ENCODE peak calls at places on chromosomes 16 and 17, in five cellular contexts. K is AG10803; O is WTC11; Z is breast epithelium; T is stimulated activated naive CD4-positive, alpha-beta T cell. W is an unnamed sample.
A peak's percentile ranks its signal among the peaks of the same experiment; 100 is the strongest.

GRCh38 chr17:82333279-82334171 is at the start of gene SECTM1:
- DNase-seq in K (peak; percentile 56), O (peak; percentile 50), Z (peak; percentile 84), T (no peak), W (peak; percentile 15)

GRCh38 chr16:80993293-80993691 is 13.4 kb downstream of the CMC2 start:
- DNase-seq in K (peak; percentile 92), O (no peak), Z (no peak), T (no peak), W (peak; percentile 86)

GRCh38 chr17:63023049-63023448 is 57.0 kb downstream of the TANC2 start:
- DNase-seq in K (no peak), O (no peak), Z (no peak), T (no peak), W (no peak)

GRCh38 chr17:50524838-50525237 is 7.7 kb upstream of the EPN3 start:
- DNase-seq in K (no peak), O (no peak), Z (no peak), T (no peak), W (no peak)

GRCh38 chr16:24681793-24682192 is 47.7 kb upstream of the TNRC6A start:
- DNase-seq in K (peak; percentile 64), O (no peak), Z (no peak), T (no peak), W (peak; percentile 84)

GRCh38 chr16:66661210-66661560 is 35.4 kb downstream of the CMTM4 start:
- DNase-seq in K (no peak), O (no peak), Z (no peak), T (no peak), W (no peak)

GRCh38 chr17:302300-302698 is 50.3 kb downstream of the RPH3AL start:
- DNase-seq in K (no peak), O (no peak), Z (no peak), T (no peak), W (no peak)

GRCh38 chr17:77320046-77320445 is 179.3 kb downstream of the SEC14L1 start:
- DNase-seq in K (peak; percentile 87), O (peak; percentile 6), Z (no peak), T (no peak), W (no peak)

GRCh38 chr17:2084129-2084765 is 29.3 kb downstream of the HIC1 start:
- DNase-seq in K (peak; percentile 81), O (no peak), Z (peak; percentile 69), T (no peak), W (no peak)

GRCh38 chr16:72367841-72368240 is 195.9 kb upstream of the PMFBP1 start:
- DNase-seq in K (peak; percentile 45), O (no peak), Z (no peak), T (no peak), W (no peak)

GRCh38 chr17:82985973-82986372 is 93.4 kb upstream of the METRNL start:
- DNase-seq in K (peak; percentile 42), O (peak; percentile 49), Z (no peak), T (peak; percentile 54), W (no peak)

GRCh38 chr16:79297297-79297696 is 303.2 kb downstream of the MAF start:
- DNase-seq in K (no peak), O (no peak), Z (no peak), T (no peak), W (no peak)